ENCODE peak calls at places on chromosomes 4 and X, in four cellular contexts. K is NCI-H1930, E is amniotic epithelial cell, L is GM03348. I is an unnamed sample.

GRCh38 chr4:66108898-66109297 is 438.6 kb upstream of the EPHA5 start:
- DNase-seq in K (no peak), E (no peak), L (no peak), I (no peak)

GRCh38 chrX:128460835-128461234 is 408.6 kb upstream of the ACTRT1 start:
- DNase-seq in K (no peak), E (no peak), L (no peak), I (no peak)

GRCh38 chr4:165325732-165326512 is 1.5 kb upstream of the MSMO1 start:
- DNase-seq in K (no peak), E (peak; percentile 95), L (peak; percentile 19), I (no peak)

GRCh38 chr4:153156263-153156662 is 48.0 kb upstream of the TRIM2 start:
- DNase-seq in K (no peak), E (peak; percentile 43), L (no peak), I (no peak)

GRCh38 chr4:60805500-60806313 is 394.4 kb upstream of the ADGRL3 start:
- DNase-seq in K (peak; percentile 28), E (peak; percentile 38), L (peak; percentile 18), I (peak; percentile 4)

GRCh38 chr4:185254434-185254833 is 45.0 kb downstream of the SNX25 start:
- DNase-seq in K (no peak), E (peak; percentile 76), L (no peak), I (no peak)

GRCh38 chrX:69285881-69286545 is 120.8 kb upstream of the PJA1 start:
- DNase-seq in K (peak; percentile 2), E (peak; percentile 5), L (peak; percentile 83), I (no peak)

GRCh38 chrX:69748055-69748454 is 132.1 kb downstream of the EDA start:
- DNase-seq in K (no peak), E (no peak), L (no peak), I (no peak)

GRCh38 chr4:7155611-7156071 is 36.7 kb upstream of the SORCS2 start:
- DNase-seq in K (no peak), E (peak; percentile 70), L (no peak), I (no peak)

I was measured in NCI-H2081 treated with DMSO at 0.1 percent for 48 hours.